ENCODE peak calls at places on chromosomes 3 and 15, in four cellular contexts. Z is CD4-positive, alpha-beta memory T cell; H is body of pancreas; S is colonic mucosa. N is an unnamed sample. For H3K4me1, the result is how much of the 10 kb centered on the place peaks cover.

GRCh38 chr3:128051459-128051836 is 789 bp upstream of the SEC61A1 start:
- DNase-seq in Z (no peak), H (no peak), S (no peak), N (no peak)

GRCh38 chr3:37574177-37574958 is 287.3 kb upstream of the CTDSPL start:
- DNase-seq in Z (no peak), H (peak), S (no peak), N (no peak)

GRCh38 chr3:50321146-50321843 is 1.2 kb downstream of the HYAL2 start:
- DNase-seq in Z (peak), H (peak), S (peak), N (peak)

GRCh38 chr15:57235865-57236264 is 140.4 kb upstream of the CGNL1 start:
- DNase-seq in Z (no peak), H (no peak), S (no peak), N (peak)

GRCh38 chr3:128784228-128784627 is 58.2 kb downstream of the RAB7A start:
- DNase-seq in Z (peak), H (no peak), S (no peak), N (peak)

GRCh38 chr3:129082026-129082425 is 21.4 kb downstream of the GP9 start:
- DNase-seq in Z (no peak), H (no peak), S (no peak), N (no peak)

GRCh38 chr3:79729096-79729495 is 38.7 kb downstream of the ROBO1 start:
- DNase-seq in Z (no peak), H (peak), S (no peak), N (peak)

GRCh38 chr3:190169243-190169642 is 48.5 kb upstream of the P3H2 start:
- DNase-seq in Z (no peak), H (no peak), S (no peak), N (no peak)

GRCh38 chr3:153158184-153158583 is 3.8 kb upstream of the RAP2B start:
- DNase-seq in Z (no peak), H (no peak), S (no peak), N (no peak)

GRCh38 chr3:141051641-141052569 is 758 bp downstream of the SPSB4 start:
- DNase-seq in Z (no peak), H (peak), S (no peak), N (peak)

GRCh38 chr3:50627407-50628051 is 10.6 kb downstream of the MAPKAPK3 start:
- DNase-seq in Z (no peak), H (no peak), S (no peak), N (peak)

GRCh38 chr3:43512749-43513404 is 108.9 kb downstream of the ANO10 start:
- DNase-seq in Z (no peak), H (no peak), S (no peak), N (no peak)

GRCh38 chr3:161333696-161334095 is 37.6 kb downstream of the SPTSSB start:
- DNase-seq in Z (no peak), H (no peak), S (no peak), N (no peak)

GRCh38 chr3:46112296-46112695 is 85.0 kb upstream of the XCR1 start:
- DNase-seq in Z (no peak), H (no peak), S (no peak), N (no peak)

GRCh38 chr3:193822492-193823220 is 229.6 kb downstream of the OPA1 start:
- DNase-seq in Z (no peak), H (no peak), S (peak), N (peak)

GRCh38 chr3:181313379-181313778 is 323.8 kb upstream of the DNAJC19 start:
- DNase-seq in Z (no peak), H (no peak), S (no peak), N (no peak)

GRCh38 chr3:129597792-129598381 is 8.6 kb downstream of the PLXND1 start:
- DNase-seq in Z (no peak), H (no peak), S (no peak), N (peak)

GRCh38 chr3:82163907-82164520 is 402.6 kb upstream of the GBE1 start:
- DNase-seq in Z (no peak), H (no peak), S (no peak), N (no peak)

GRCh38 chr3:153070153-153070868 is 91.7 kb upstream of the RAP2B start:
- DNase-seq in Z (no peak), H (no peak), S (no peak), N (no peak)

GRCh38 chr3:133509482-133509881 is 64.0 kb upstream of the CDV3 start:
- DNase-seq in Z (no peak), H (no peak), S (no peak), N (no peak)

GRCh38 chr15:38945551-38946298 is 381.1 kb upstream of the RASGRP1 start:
- DNase-seq in Z (no peak), H (no peak), S (no peak), N (no peak)

GRCh38 chr15:29115093-29115991 is 154.3 kb downstream of the NSMCE3 start:
- DNase-seq in Z (no peak), H (no peak), S (no peak), N (no peak)

GRCh38 chr3:115581347-115582135 is 41.8 kb upstream of the GAP43 start:
- DNase-seq in Z (no peak), H (peak), S (no peak), N (no peak)

GRCh38 chr3:146117406-146118285 is 43.3 kb downstream of the PLOD2 start:
- DNase-seq in Z (no peak), H (no peak), S (no peak), N (no peak)

GRCh38 chr3:81829946-81830345 is 68.5 kb upstream of the GBE1 start:
- DNase-seq in Z (no peak), H (no peak), S (no peak), N (no peak)

GRCh38 chr3:114632757-114633424 is 339.1 kb downstream of the TIGIT start:
- DNase-seq in Z (no peak), H (no peak), S (no peak), N (no peak)

GRCh38 chr3:155664922-155665695 is 79.8 kb downstream of the PLCH1 start:
- DNase-seq in Z (no peak), H (peak), S (peak), N (no peak)

GRCh38 chr15:29183071-29183831 is 86.4 kb downstream of the NSMCE3 start:
- DNase-seq in Z (no peak), H (no peak), S (no peak), N (no peak)

DNA sequence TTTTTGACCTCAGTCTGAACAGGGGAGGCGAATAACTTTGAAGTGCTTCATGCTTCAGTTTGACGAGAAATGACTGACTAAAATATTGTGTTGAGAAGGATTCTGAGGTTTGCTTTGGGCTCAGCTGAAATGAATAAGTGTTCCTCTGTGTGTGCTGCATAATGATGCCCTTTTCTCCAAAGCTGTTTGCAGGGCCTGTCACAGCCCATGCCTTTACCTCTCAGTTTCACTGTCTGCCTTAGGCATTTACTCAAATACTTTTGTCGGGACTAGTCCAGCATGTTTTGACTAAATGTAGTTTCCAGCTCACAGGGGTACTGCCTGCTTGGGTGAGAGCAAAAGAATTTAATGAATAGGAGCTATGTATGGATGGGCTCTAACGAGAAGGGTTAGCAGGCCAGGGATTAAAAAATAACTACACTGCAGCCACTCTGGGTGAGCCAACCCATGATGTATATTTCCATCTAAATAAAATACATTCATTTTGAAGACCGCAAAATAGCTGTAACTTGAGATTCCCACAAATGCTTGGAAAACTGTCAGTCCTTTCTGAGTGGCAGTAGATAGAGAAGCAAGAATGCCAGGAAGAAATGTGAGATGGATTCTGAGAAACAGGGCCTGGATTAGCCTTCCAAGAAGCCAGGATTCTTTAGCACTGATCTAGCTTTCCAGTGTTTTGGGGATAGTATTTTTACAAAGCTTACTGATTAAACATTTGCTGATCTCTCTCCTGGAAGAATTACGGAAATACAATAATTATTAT is 549.2 kb upstream of the TBL1XR1 start:
- DNase-seq in Z (no peak), H (no peak), S (no peak), N (no peak)
- H3K4me3 ChIP-seq in Z (no peak), H (no peak), S (no peak), N (no peak)

GRCh38 chr15:83695901-83696425 is 42.0 kb downstream of the ADAMTSL3 start:
- DNase-seq in Z (no peak), H (no peak), S (no peak), N (peak)
- H3K4me1 ChIP-seq in Z (under half), H (under half), S (under half), N (under half)

DNA sequence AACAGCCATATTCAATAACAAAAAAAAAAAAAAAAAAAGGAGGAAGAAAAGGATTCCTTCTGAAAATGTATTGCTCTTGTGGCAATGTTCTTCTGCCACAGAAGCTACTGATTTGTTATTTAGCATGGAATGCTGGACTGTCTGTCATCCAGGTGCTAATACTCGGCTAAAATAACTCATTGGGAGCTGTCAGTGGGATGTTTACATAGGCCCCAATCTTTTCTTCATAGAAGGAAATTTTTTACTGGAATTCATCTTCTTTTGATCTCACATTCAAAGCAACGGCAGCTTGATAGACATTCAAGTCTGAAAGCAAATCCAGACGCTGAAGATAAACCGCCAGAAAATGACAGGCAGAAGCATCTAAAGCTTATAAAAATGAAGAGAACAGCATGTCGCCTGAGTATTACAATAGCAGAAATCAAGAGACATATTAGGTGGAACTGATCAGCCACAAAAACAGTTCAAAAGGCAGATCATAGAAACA is 452.1 kb downstream of the FOXP1 start:
- DNase-seq in Z (no peak), H (no peak), S (no peak), N (no peak)
- H3K27ac ChIP-seq in Z (peak), H (peak), S (peak), N (no peak)

DNA sequence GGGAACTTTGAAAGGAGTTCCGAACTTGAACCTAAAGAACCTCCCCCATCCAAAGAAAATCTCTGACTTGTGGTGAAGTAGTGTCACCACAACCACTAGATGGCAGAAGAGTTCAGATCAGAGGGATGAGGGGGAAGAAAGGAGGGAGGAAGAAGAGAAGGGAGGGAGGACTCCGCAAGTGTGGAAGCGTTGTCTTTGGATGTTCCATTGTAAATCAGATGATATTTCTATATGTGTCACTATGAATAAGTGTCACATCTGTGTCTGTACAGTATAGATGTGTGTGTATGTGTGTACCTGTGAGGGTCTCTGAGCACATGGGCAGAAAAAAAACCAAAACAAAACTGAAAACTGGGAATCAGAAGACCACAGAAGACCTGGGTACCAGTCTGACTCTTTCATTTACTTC is 16.9 kb downstream of the SLC24A1 start:
- DNase-seq in Z (peak), H (peak), S (peak), N (peak)
- H3K4me3 ChIP-seq in Z (no peak), H (no peak), S (no peak), N (no peak)

GRCh38 chr3:29695201-29695904 is 414.5 kb downstream of the RBMS3 start:
- DNase-seq in Z (no peak), H (no peak), S (no peak), N (no peak)
- H3K4me1 ChIP-seq in Z (under half), H (under half), S (under half), N (under half)

GRCh38 chr3:42500091-42500490 is 2.4 kb upstream of the VIPR1 start:
- DNase-seq in Z (no peak), H (no peak), S (peak), N (no peak)

GRCh38 chr3:42500909-42501308 is 1.5 kb upstream of the VIPR1 start:
- DNase-seq in Z (no peak), H (no peak), S (no peak), N (no peak)

GRCh38 chr3:42502429-42503250 is at the start of gene VIPR1:
- DNase-seq in Z (peak), H (peak), S (peak), N (no peak)

GRCh38 chr3:42501681-42502428 is 588 bp upstream of the VIPR1 start:
- DNase-seq in Z (peak), H (peak), S (peak), N (no peak)

DNA sequence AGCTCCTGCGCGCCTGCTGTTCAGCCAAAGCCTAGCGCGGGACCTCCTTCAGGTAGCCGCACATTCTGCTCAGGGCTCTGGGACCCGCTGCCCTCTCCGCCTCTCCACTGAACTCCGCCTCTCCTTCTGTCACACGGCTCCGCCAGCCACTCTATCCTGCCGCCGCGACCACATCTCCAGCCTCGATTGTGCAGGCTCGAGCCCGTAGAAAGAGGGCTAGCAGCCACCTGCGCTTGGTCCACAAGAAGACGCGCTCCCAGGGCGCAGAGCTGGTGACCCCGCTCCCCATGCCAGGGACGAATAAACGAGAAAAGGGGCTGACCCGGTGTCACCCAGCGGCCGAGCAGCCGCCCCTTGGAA is 1.1 kb upstream of the VIPR1 start:
- DNase-seq in Z (no peak), H (peak), S (peak), N (no peak)
- H3K27ac ChIP-seq in Z (peak), H (no peak), S (no peak), N (no peak)

DNA sequence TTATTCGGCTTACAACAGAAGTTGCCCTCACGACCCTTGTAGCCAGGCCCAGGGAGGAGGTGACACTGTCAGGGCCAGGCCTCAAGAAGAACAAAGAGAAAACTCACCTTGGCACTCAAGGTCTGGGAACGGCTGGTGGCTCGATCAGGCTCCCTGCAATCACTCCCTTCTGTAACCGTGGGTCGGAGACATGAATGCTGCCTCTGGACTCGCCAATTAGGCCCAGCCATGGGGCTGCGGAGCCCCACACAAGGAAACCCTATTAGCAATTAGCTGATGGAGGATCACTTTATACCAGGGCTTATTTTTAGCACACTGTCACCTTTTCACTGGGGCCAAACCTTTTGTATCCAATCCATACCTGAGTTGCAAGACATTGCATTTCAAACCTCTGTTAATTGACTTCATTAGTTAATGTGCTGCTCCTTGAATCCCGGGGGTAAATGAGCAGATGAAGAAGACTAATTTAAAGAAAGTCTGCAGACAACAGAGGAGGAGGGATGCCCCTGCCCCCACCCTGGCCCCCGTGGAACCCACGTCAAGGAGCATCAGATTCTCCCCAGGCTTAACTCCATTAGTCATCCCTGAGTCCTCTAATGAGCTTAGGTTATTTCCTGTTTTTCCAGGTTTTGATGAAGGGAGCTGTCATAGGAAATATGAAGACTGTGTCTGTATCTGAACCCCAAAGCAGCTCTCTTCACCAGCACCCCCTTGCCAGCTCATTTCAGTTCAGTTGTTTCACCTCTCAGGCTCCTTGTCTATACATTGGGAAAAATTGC is 255.3 kb downstream of the RORA start:
- DNase-seq in Z (no peak), H (no peak), S (no peak), N (peak)
- H3K4me3 ChIP-seq in Z (no peak), H (no peak), S (no peak), N (no peak)

N was measured in SJCRH30.